ENCODE peak calls at places on chromosomes 13 and 19, in four cellular contexts. R is dorsolateral prefrontal cortex, X is astrocyte of the spinal cord, G is cardiac fibroblast. H is an unnamed sample.

GRCh38 chr19:50552540-50552939 is 15.7 kb downstream of the LRRC4B start:
- DNase-seq in R (no peak), X (no peak), G (no peak), H (no peak)

GRCh38 chr19:40594251-40594650 is 6.9 kb upstream of the LTBP4 start:
- DNase-seq in R (no peak), X (no peak), G (no peak), H (no peak)

GRCh38 chr19:852136-853013 is at the start of gene ELANE:
- DNase-seq in R (no peak), X (no peak), G (no peak), H (no peak)

GRCh38 chr13:25978961-25979360 is 72.9 kb downstream of the SHISA2 start:
- DNase-seq in R (no peak), X (no peak), G (no peak), H (no peak)

GRCh38 chr19:4831351-4832340 is at the start of gene TICAM1:
- DNase-seq in R (no peak), X (peak), G (peak), H (no peak)

GRCh38 chr13:45510671-45511070 is 45.9 kb downstream of the COG3 start:
- DNase-seq in R (no peak), X (no peak), G (no peak), H (no peak)

GRCh38 chr13:99610702-99611289 is 109.5 kb downstream of the TM9SF2 start:
- DNase-seq in R (no peak), X (no peak), G (no peak), H (no peak)

GRCh38 chr13:94249512-94249911 is 230.0 kb downstream of the DCT start:
- DNase-seq in R (no peak), X (peak), G (peak), H (peak)

GRCh38 chr13:96248103-96248502 is 158.2 kb downstream of the HS6ST3 start:
- DNase-seq in R (no peak), X (no peak), G (no peak), H (no peak)

GRCh38 chr19:56217039-56217949 is 15.2 kb downstream of the ZSCAN5C start:
- DNase-seq in R (no peak), X (peak), G (peak), H (peak)

GRCh38 chr19:38564981-38565685 is 52.6 kb downstream of the MAP4K1 start:
- DNase-seq in R (no peak), X (no peak), G (no peak), H (no peak)

GRCh38 chr13:27005556-27005955 is 166.1 kb downstream of the USP12 start:
- DNase-seq in R (peak), X (no peak), G (no peak), H (no peak)

GRCh38 chr19:1407662-1408299 is 395 bp downstream of the DAZAP1 start:
- DNase-seq in R (peak), X (no peak), G (no peak), H (no peak)

GRCh38 chr13:105232403-105232802 is 1303.1 kb downstream of the EFNB2 start:
- DNase-seq in R (no peak), X (no peak), G (no peak), H (no peak)

GRCh38 chr13:93422980-93423554 is 196.5 kb downstream of the GPC6 start:
- DNase-seq in R (no peak), X (no peak), G (no peak), H (no peak)

GRCh38 chr13:93227906-93228801 is 1.5 kb downstream of the GPC6 start:
- DNase-seq in R (peak), X (peak), G (peak), H (peak)

GRCh38 chr19:7928741-7929701 is 3.1 kb upstream of the CTXN1 start:
- DNase-seq in R (no peak), X (peak), G (peak), H (peak)
- H3K4me3 ChIP-seq in R (no peak), X (no peak), G (no peak), H (peak)

GRCh38 chr13:90883592-90883991 is 463.9 kb upstream of the MIR17HG start:
- DNase-seq in R (no peak), X (no peak), G (no peak), H (no peak)
- TF ChIP-seq CTCF in R (no peak), X (no peak), G (no peak), H (no peak)

GRCh38 chr13:41136396-41137031 is 3.9 kb upstream of the KBTBD6 start:
- DNase-seq in R (no peak), X (no peak), G (no peak), H (no peak)
- H3K4me3 ChIP-seq in R (no peak), X (no peak), G (no peak), H (no peak)

GRCh38 chr13:48962281-48962680 is 13.4 kb upstream of the FNDC3A start:
- DNase-seq in R (no peak), X (no peak), G (peak), H (no peak)
- TF ChIP-seq CTCF in R (no peak), X (no peak), G (no peak), H (no peak)

DNA sequence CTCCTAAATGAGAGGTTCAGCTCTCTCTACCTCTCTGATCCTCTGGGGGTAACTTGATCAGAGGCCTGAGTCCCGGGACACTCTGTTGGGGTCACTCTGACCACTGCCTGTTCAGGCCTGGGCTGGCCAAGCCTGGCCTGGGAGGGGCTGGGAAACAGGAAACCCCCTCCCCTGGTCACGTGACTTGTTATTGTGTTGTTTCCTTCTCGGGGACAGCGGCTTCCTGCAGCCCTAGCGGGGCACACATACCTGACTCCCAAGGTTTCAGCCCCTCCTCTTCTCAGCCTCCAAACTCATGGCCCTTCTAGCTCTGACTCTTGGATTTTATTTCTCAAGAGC is at the start of gene USHBP1:
- DNase-seq in R (no peak), X (no peak), G (no peak), H (no peak)
- H3K4me3 ChIP-seq in R (peak), X (no peak), G (no peak), H (no peak)

DNA sequence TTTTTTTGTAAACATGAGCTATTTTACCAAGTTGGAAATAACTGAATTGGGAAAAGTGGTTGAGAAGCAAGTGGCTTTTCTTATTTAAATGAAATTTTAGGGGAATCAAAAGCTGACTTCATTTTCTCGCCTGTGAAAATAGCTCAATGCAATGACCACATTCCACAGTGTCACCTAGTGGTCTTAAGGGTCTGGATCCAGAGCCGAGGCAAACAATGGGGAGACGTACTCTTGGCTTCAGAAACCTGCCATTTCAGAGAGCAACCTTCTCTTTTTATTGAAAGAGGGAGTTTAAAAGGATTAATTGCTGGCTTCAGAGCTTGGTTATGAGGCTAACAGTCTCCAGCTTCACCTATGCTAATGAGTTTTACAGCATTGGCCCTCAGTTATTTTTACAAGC is 39.7 kb upstream of the RXFP2 start:
- DNase-seq in R (no peak), X (no peak), G (peak), H (no peak)
- TF ChIP-seq CTCF in R (no peak), X (peak), G (peak), H (peak)

GRCh38 chr19:7905298-7905697 is 1.6 kb downstream of the MAP2K7 start:
- DNase-seq in R (no peak), X (no peak), G (no peak), H (no peak)
- H3K4me3 ChIP-seq in R (peak), X (no peak), G (peak), H (peak)

GRCh38 chr19:17305517-17306284 is at the start of gene MRPL34:
- DNase-seq in R (peak), X (peak), G (peak), H (peak)
- TF ChIP-seq CTCF in R (peak), X (peak), G (peak), H (peak)

GRCh38 chr19:45471116-45471865 is 3.5 kb downstream of the FOSB start:
- DNase-seq in R (no peak), X (no peak), G (no peak), H (no peak)

GRCh38 chr19:45469132-45469834 is 1.5 kb downstream of the FOSB start:
- DNase-seq in R (peak), X (peak), G (peak), H (peak)

GRCh38 chr19:45470147-45471081 is 2.6 kb downstream of the FOSB start:
- DNase-seq in R (no peak), X (peak), G (peak), H (peak)

GRCh38 chr19:45468803-45469131 is 971 bp downstream of the FOSB start:
- DNase-seq in R (no peak), X (no peak), G (no peak), H (no peak)

GRCh38 chr19:45469835-45470146 is 2.0 kb downstream of the FOSB start:
- DNase-seq in R (no peak), X (peak), G (no peak), H (no peak)
- H3K4me3 ChIP-seq in R (peak), X (peak), G (peak), H (peak)